ENCODE peak calls at places on chromosomes 13 and 19, in six cellular contexts. B is endothelial cell of umbilical vein, P is H1, O is vagina, I is breast epithelium, X is K562. D is an unnamed sample.

GRCh38 chr19:50196322-50196932 is 7.0 kb upstream of the MYH14 start:
- DNase-seq in B (no peak), P (no peak), O (no peak), I (no peak), X (no peak), D (no peak)

GRCh38 chr19:44777715-44778347 is at the start of gene CBLC:
- DNase-seq in B (no peak), P (peak), O (no peak), I (peak), X (peak), D (no peak)

GRCh38 chr19:47187023-47187655 is 43.9 kb downstream of the BBC3 start:
- DNase-seq in B (no peak), P (no peak), O (no peak), I (no peak), X (no peak), D (no peak)

GRCh38 chr19:47839913-47840312 is 18.2 kb downstream of the CRX start:
- DNase-seq in B (no peak), P (no peak), O (no peak), I (no peak), X (no peak), D (no peak)

GRCh38 chr13:108957369-108958012 is 328.1 kb downstream of the MYO16 start:
- DNase-seq in B (peak), P (no peak), O (no peak), I (no peak), X (no peak), D (no peak)

GRCh38 chr13:83274679-83275078 is 607.6 kb downstream of the SLITRK1 start:
- DNase-seq in B (no peak), P (no peak), O (no peak), I (no peak), X (no peak), D (no peak)

GRCh38 chr19:35316560-35316959 is 12.4 kb upstream of the CD22 start:
- DNase-seq in B (no peak), P (no peak), O (no peak), I (no peak), X (no peak), D (no peak)

GRCh38 chr13:49357694-49358093 is 86.2 kb downstream of the CAB39L start:
- DNase-seq in B (no peak), P (no peak), O (no peak), I (no peak), X (no peak), D (no peak)

GRCh38 chr19:44367024-44367423 is 10.5 kb upstream of the ZNF112 start:
- DNase-seq in B (peak), P (no peak), O (no peak), I (no peak), X (no peak), D (no peak)

GRCh38 chr19:54190942-54191670 is at the start of gene TSEN34:
- DNase-seq in B (no peak), P (no peak), O (no peak), I (no peak), X (peak), D (peak)

GRCh38 chr13:101231751-101232428 is 184.4 kb downstream of the NALCN start:
- DNase-seq in B (no peak), P (no peak), O (no peak), I (no peak), X (no peak), D (no peak)

DNA sequence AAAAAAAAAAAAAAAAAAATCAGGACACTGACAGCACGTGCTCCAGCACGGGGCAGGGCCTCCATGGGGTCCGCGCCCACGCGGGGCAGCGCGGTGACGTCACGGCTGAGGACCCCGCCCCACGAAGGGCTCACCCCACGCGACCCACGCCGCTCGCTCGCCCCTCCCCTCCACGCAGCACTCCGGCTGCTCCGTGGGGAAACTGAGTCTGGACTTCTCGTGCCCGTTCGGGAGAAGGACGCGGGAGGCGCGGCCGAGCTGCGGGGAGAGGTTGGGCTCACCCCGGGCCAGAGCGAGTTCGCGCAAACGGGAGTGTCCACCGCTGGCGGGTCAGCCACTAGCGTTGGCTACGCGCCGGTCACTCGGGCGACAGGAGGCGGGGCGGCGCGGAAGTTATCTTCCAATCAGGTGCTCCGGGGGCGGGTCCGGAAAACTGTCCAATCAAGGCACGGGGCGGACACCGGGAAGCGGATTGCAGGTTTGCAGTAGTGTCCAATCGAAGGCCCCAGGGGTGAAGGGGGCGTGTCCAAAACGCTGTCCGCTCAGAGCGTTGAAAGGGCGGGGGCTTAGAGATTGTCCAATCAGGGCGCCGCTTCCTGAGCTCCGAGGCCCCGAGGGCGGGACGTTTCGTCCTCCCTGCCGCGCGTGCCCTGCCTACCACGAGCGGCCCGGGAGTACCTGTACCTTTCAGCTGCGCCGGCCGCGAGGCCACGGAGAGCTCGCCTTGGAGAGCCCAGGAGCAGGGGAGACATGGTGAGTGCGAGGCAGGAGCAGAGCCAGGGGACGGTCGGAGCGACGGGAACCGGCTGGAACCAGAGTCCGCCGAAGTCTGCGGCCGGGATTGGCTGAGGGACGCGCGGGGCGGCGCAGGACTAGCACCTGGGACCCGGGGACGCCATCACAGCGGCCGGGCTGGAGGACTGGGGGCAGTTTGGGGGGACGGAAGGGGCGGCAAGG is at the start of gene ZNF57:
- DNase-seq in B (peak), P (peak), O (peak), I (peak), X (peak), D (peak)
- TF ChIP-seq POLR2A in B (no peak), P (peak), O (no peak), I (no peak), X (peak), D (peak)

DNA sequence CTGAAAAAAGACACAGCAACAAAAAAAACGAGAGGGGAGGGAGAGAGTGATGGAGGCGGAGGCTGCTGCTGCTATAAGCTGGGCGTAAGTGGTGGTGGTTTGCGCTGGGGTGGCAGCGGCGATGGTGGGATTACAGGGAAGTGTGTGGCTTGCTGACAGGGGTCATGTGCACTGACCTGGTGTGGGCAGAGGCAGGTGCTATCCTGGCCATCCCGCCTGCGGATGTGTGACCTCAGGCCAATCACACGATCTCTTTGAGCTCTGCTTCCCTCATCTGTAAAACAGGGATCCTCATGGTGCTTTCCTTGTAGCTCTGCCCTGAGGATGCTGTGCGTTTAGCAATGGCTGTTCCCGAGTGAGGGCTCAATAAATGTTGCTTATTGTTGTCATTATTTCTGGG is 3.3 kb upstream of the ZNF580 start:
- DNase-seq in B (no peak), P (no peak), O (no peak), I (no peak), X (no peak), D (no peak)
- TF ChIP-seq POLR2AphosphoS5 in B (no peak), P (no peak), O (no peak), I (no peak), X (no peak), D (no peak)

DNA sequence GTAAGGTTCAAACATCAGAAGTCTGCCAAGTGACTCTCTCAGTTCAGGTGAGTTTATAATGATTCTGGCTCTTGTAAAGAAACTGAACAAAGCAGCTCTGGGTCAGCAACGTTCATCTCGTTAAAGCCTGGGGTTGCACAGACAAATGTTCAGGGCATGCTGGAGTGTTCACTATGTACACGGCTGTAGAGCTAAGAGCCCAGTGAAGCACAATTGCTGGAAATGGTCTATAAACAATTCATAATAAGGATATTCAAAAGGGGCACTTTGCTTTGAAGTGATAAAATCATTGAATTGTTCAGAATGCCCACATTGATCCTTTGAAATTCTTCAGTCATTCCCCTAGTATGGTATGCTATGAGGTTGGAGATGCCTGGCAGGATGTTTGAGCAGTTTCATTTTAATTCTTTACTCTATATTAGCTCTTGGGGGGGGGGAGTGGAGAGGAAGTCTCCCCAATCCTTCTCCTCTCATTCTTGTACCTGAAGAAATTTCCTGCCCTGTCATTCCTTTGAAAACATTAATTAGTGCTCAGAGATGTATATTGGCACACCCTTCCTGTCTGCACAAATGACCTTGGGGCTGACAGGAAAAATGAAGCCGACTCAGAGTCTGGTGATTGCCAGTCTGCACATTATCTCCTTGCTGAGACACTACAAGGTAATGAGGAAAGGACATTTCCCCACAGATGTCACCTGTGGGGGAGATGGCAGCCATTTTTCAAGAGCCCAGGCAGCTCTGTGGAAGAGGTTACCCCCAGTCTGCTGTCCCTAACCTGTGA is 145.6 kb downstream of the DLEU7 start:
- DNase-seq in B (peak), P (no peak), O (no peak), I (no peak), X (no peak), D (no peak)
- TF ChIP-seq POLR2A in B (no peak), P (no peak), O (no peak), I (no peak), X (no peak), D (no peak)

DNA sequence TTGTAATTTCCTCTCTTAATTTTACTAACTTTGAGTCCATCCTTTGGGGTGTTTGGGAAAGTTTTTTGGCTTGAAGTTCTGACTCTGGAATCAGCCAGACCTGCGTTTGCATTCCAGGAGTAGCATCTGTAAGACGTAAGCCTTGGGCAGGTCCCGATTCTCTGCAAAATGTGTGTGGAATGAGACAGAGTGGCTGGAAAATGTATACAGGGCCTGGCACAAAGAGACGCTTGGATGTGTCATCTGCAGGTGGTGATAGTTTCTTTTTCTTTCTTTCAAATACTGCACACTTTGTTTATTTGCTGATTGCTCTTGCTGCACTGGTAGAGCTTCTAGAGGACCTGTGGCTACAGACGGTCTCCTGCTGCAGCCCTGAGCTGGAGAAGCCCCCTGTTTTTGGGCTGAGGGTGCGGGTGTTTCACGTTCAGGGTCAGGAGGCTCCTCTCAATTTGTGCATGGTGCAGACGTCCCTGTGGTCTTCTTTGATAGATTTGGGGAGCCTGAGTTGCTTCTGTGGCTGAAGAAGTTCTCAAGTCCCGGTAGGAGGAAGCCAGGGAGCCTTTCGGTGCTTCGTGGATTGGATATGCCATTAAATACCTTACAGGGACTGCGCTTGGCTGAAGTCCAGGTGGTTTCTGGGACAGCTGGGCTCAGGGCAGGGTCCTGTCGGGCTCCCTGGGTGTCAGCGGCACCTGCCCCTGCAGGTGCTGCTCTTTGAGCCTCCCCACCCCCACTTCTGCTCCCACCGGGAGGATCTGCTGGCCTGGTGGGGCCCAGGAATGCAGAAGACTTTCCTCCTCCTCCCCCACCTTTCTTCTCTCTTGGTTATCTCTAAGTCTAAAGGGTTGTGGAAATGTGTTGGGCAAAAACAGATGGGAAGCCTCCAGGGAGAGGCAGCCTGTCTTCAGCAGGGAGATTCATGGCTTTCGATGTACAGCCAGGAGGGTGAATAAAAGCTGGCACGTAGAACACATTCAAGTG is 44.1 kb upstream of the GAS6 start:
- DNase-seq in B (no peak), P (no peak), O (peak), I (peak), X (no peak), D (no peak)
- TF ChIP-seq POLR2AphosphoS5 in B (no peak), P (no peak), O (no peak), I (no peak), X (no peak), D (no peak)

GRCh38 chr13:99307247-99307646 is at the start of gene GPR183:
- DNase-seq in B (peak), P (no peak), O (no peak), I (no peak), X (no peak), D (no peak)
- TF ChIP-seq POLR2A in B (no peak), P (no peak), O (peak), I (no peak), X (no peak), D (peak)

GRCh38 chr19:5131031-5131865 is 162.3 kb downstream of the KDM4B start:
- DNase-seq in B (no peak), P (no peak), O (no peak), I (no peak), X (peak), D (peak)
- TF ChIP-seq POLR2AphosphoS5 in B (no peak), P (no peak), O (no peak), I (no peak), X (no peak), D (peak)

GRCh38 chr19:51904331-51905165 is at the start of gene ZNF649:
- DNase-seq in B (peak), P (peak), O (no peak), I (peak), X (peak), D (peak)
- TF ChIP-seq POLR2A in B (no peak), P (peak), O (no peak), I (peak), X (peak), D (peak)

DNA sequence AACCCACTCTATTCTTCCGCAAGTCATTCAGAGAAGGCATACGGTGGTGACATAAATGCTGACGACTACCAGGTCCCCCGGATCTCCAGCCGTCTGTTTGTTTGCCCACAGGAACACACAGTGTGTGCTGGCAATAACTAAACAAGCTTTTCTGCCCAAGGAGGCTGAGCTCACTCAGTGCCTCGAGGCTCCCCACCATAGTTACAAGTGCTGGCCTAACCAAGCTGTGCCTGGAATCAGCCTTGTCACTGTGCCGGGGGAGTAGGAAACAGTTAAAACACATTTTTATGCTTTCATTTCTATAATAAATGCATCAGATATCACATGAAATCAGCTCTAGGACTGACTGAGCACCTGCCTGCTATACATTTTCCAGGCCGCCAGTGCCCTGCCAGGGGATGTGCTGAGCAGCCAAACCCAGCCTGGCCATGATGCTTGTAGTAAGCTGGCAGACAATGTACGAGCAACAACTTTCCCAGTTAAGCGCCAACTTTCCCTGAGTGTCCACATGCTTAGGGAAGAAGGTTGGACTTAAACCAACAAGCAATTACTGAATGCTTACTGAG is 28.1 kb downstream of the BRD4 start:
- DNase-seq in B (no peak), P (no peak), O (no peak), I (no peak), X (no peak), D (no peak)
- TF ChIP-seq POLR2AphosphoS5 in B (no peak), P (no peak), O (no peak), I (no peak), X (no peak), D (no peak)